ENCODE peak calls at places on chromosomes 12 and 14, in four cellular contexts. One of them, this sample, is unnamed.

GRCh38 chr14:47186491-47186890 is 488.9 kb downstream of the MDGA2 start:
- DNase-seq in endodermal cell: no peak
- DNase-seq in OCI-LY7: no peak
- DNase-seq in HepG2: no peak
- DNase-seq in this sample: no peak

GRCh38 chr12:77167801-77168200 is 102.4 kb upstream of the E2F7 start:
- DNase-seq in HepG2: no peak
- DNase-seq in endodermal cell: no peak
- DNase-seq in OCI-LY7: no peak
- DNase-seq in this sample: no peak

GRCh38 chr12:56766535-56766934 is 3.4 kb downstream of the HSD17B6 start:
- DNase-seq in OCI-LY7: peak
- DNase-seq in HepG2: no peak
- DNase-seq in endodermal cell: peak
- DNase-seq in this sample: peak

GRCh38 chr12:15738438-15739015 is 50.7 kb downstream of the EPS8 start:
- DNase-seq in HepG2: no peak
- DNase-seq in endodermal cell: no peak
- DNase-seq in OCI-LY7: no peak
- DNase-seq in this sample: no peak

GRCh38 chr12:28793767-28794166 is 355.3 kb upstream of the FAR2 start:
- DNase-seq in HepG2: no peak
- DNase-seq in OCI-LY7: no peak
- DNase-seq in endodermal cell: no peak
- DNase-seq in this sample: no peak

GRCh38 chr14:103623883-103624482 is 5.0 kb upstream of the KLC1 start:
- DNase-seq in HepG2: no peak
- DNase-seq in endodermal cell: no peak
- DNase-seq in OCI-LY7: peak
- DNase-seq in this sample: no peak

GRCh38 chr12:22255097-22255496 is 79.4 kb downstream of the ST8SIA1 start:
- DNase-seq in endodermal cell: peak
- DNase-seq in OCI-LY7: no peak
- DNase-seq in HepG2: no peak
- DNase-seq in this sample: no peak

GRCh38 chr14:49992901-49993335 is 100.0 kb downstream of the ARF6 start:
- DNase-seq in OCI-LY7: no peak
- DNase-seq in endodermal cell: no peak
- DNase-seq in HepG2: peak
- DNase-seq in this sample: no peak

GRCh38 chr12:6262211-6262610 is 48.3 kb upstream of the PLEKHG6 start:
- DNase-seq in OCI-LY7: no peak
- DNase-seq in endodermal cell: peak
- DNase-seq in HepG2: no peak
- DNase-seq in this sample: peak

GRCh38 chr12:121791671-121792496 is 1.6 kb downstream of the RHOF start:
- DNase-seq in endodermal cell: no peak
- DNase-seq in OCI-LY7: no peak
- DNase-seq in HepG2: peak
- DNase-seq in this sample: peak

GRCh38 chr12:49557187-49557916 is 10.6 kb downstream of the MCRS1 start:
- DNase-seq in HepG2: no peak
- DNase-seq in endodermal cell: no peak
- DNase-seq in OCI-LY7: no peak
- DNase-seq in this sample: peak
- H3K27ac ChIP-seq in HepG2: no peak
- H3K27ac ChIP-seq in endodermal cell: no peak
- H3K27ac ChIP-seq in OCI-LY7: no peak
- H3K27ac ChIP-seq in this sample: no peak

GRCh38 chr12:127113945-127114344 is 1153.0 kb upstream of the TMEM132C start:
- DNase-seq in OCI-LY7: no peak
- DNase-seq in endodermal cell: peak
- DNase-seq in HepG2: no peak
- DNase-seq in this sample: no peak

GRCh38 chr12:127118251-127118650 is 1148.7 kb upstream of the TMEM132C start:
- DNase-seq in OCI-LY7: no peak
- DNase-seq in endodermal cell: no peak
- DNase-seq in HepG2: no peak
- DNase-seq in this sample: no peak

GRCh38 chr12:127119600-127120140 is 1147.3 kb upstream of the TMEM132C start:
- DNase-seq in OCI-LY7: no peak
- DNase-seq in HepG2: no peak
- DNase-seq in endodermal cell: no peak
- DNase-seq in this sample: no peak

GRCh38 chr12:127120851-127121250 is 1146.1 kb upstream of the TMEM132C start:
- DNase-seq in OCI-LY7: no peak
- DNase-seq in HepG2: no peak
- DNase-seq in endodermal cell: no peak
- DNase-seq in this sample: no peak

DNA sequence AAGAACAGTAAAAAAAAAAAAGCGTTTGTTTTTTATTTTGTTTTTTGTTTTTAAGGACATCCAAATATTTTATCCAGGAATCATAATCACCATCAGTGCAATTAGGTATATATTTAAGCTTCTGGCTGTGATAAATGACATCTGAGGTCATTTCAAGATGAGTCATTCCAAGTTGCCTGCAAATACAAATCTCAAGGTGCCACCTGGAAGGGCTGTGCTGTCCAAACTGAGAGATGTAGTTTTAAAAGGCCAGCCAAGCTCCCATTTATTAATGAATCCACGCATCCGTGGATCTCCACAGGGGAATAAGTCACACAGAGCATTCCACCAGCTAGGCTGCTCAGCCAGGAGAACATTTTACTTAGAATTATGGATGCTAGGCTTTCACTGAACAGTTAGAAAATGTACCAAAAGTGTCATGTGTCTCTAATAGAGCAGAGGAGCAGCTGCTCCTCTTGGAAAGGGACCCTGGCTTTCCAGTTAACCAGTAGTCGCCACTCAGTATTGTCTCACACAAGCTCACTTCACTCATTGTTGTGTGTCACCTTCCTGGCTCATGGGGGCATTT is 1151.4 kb upstream of the TMEM132C start:
- DNase-seq in OCI-LY7: no peak
- DNase-seq in endodermal cell: no peak
- DNase-seq in HepG2: no peak
- DNase-seq in this sample: no peak
- H3K27ac ChIP-seq in OCI-LY7: no peak
- H3K27ac ChIP-seq in endodermal cell: no peak
- H3K27ac ChIP-seq in HepG2: no peak
- H3K27ac ChIP-seq in this sample: no peak

DNA sequence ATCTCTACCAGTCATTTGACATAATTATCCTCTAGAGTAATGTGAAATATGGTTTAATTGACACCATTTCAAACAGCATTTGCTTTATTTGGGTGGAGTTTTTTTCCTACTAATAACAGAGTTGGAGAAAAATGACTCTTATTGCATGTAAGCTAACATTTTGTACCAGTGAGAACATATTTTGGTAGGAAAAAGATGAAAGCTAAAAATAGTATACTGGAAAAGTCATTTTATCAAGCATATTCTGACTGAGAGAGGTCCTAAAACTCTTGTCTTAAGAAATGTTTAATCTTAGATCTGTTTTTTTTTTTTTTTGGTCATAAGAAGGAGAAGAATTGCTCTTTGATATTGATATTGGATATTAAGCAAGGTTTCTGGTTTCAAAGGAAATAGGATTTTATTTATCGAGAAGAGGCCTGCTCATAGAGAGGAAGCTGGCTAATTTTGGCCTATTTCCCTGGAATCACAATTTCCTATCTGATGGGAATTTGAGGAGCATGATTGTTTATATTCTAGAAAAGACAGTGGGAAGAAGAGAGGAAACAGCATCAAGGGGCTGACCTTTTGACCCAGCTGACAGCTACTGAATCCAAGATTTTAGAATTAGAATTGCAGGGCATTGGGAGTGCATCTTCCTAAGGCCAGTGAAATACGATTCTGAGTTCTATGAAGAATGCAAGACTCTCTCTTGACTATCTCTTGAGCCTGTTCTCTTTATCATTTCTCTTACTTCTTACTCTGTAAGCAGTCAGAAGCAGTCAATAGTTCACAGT is 19.4 kb downstream of the OTOGL start:
- DNase-seq in endodermal cell: no peak
- DNase-seq in OCI-LY7: no peak
- DNase-seq in HepG2: no peak
- DNase-seq in this sample: no peak
- H3K27ac ChIP-seq in endodermal cell: no peak
- H3K27ac ChIP-seq in OCI-LY7: no peak
- H3K27ac ChIP-seq in HepG2: no peak
- H3K27ac ChIP-seq in this sample: peak

GRCh38 chr12:1966561-1967211 is 37.6 kb downstream of the DCP1B start:
- DNase-seq in HepG2: no peak
- DNase-seq in endodermal cell: no peak
- DNase-seq in OCI-LY7: no peak
- DNase-seq in this sample: no peak
- H3K27ac ChIP-seq in HepG2: no peak
- H3K27ac ChIP-seq in endodermal cell: no peak
- H3K27ac ChIP-seq in OCI-LY7: no peak
- H3K27ac ChIP-seq in this sample: peak

DNA sequence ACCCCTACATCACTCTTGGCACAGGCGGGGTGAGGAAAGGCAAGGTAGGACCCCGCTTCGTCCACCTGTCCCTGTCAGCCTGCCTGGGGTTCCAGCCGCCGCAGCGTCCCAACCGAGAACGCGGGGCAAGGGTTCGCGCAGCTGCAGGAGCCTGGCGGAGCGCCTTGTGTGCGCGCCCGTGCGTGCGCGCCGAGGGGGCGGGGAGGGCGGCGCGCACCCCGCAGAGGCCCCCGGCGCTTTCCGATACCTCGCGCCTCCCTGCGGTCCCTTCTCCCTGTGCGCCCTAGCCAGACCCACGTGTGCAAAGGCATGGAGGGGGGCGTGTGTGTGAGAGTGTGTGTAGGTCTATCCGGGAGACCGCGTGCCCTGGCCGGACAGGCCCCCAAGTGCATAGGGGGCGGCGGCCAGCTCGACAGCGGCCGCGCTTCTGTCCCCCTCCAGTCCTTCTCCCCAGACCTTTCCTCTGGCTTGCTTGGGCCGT is 122.4 kb downstream of the TSPAN9 start:
- DNase-seq in HepG2: no peak
- DNase-seq in endodermal cell: peak
- DNase-seq in OCI-LY7: no peak
- DNase-seq in this sample: no peak
- H3K27ac ChIP-seq in HepG2: no peak
- H3K27ac ChIP-seq in endodermal cell: no peak
- H3K27ac ChIP-seq in OCI-LY7: no peak
- H3K27ac ChIP-seq in this sample: no peak

GRCh38 chr14:77543637-77544334 is 45.2 kb upstream of the ISM2 start:
- DNase-seq in endodermal cell: no peak
- DNase-seq in HepG2: no peak
- DNase-seq in OCI-LY7: no peak
- DNase-seq in this sample: no peak
- H3K27ac ChIP-seq in endodermal cell: no peak
- H3K27ac ChIP-seq in HepG2: no peak
- H3K27ac ChIP-seq in OCI-LY7: no peak
- H3K27ac ChIP-seq in this sample: no peak

GRCh38 chr12:52696588-52696987 is 6.7 kb downstream of the KRT77 start:
- DNase-seq in endodermal cell: no peak
- DNase-seq in HepG2: no peak
- DNase-seq in OCI-LY7: no peak
- DNase-seq in this sample: no peak
- H3K27ac ChIP-seq in endodermal cell: no peak
- H3K27ac ChIP-seq in HepG2: no peak
- H3K27ac ChIP-seq in OCI-LY7: no peak
- H3K27ac ChIP-seq in this sample: no peak

DNA sequence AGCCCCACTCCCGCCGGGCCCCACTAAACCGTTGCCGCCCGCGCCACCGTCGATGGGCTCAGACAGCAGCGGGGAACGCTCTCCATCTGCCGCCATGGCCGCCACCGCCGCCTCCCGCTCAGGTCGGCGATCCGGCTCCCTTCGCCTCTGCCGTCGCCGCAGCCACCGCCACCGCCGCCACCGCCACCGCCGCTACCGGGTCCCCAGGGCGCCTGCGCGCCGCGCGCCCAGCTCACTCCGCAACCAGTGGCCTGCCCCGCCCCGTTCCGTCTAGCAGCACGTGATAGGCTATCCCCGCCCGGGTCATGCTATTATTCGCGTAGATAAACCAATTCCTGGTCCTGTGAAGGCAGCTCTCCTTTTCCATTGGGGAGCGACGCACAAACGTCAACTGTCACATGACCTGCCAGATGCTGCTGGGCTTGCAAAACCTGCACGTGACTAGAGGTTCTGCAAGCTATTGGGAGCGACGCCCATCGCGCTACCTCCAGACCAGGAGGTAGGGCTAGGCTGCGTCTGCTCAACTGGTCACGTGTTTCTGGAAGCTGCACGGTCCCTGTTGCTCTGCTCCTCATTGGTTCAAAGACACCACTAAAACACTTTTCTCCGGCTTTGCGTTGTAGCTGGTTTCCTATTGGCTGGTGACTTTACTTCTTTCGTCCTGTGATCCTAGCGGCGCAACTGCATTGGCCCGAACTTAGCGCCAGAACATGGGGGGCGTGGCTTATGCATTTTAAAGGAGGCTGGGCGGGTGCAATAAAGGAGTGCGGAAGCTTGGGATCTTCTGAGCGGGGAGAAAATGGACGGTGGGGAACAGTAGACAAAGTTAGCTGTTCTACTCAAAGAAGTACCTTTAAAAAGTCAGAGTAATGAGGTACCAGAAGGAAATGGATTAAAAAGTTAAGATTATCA is at the start of gene PIP4P1:
- DNase-seq in endodermal cell: peak
- DNase-seq in HepG2: peak
- DNase-seq in OCI-LY7: peak
- DNase-seq in this sample: peak
- H3K27ac ChIP-seq in endodermal cell: peak
- H3K27ac ChIP-seq in HepG2: peak
- H3K27ac ChIP-seq in OCI-LY7: peak
- H3K27ac ChIP-seq in this sample: peak

GRCh38 chr14:95095991-95096390 is 61.3 kb downstream of the DICER1 start:
- DNase-seq in HepG2: no peak
- DNase-seq in endodermal cell: no peak
- DNase-seq in OCI-LY7: no peak
- DNase-seq in this sample: no peak
- H3K27ac ChIP-seq in HepG2: no peak
- H3K27ac ChIP-seq in endodermal cell: peak
- H3K27ac ChIP-seq in OCI-LY7: no peak
- H3K27ac ChIP-seq in this sample: no peak

GRCh38 chr12:111174283-111175108 is 194.4 kb downstream of the PHETA1 start:
- DNase-seq in HepG2: no peak
- DNase-seq in OCI-LY7: peak
- DNase-seq in endodermal cell: peak
- DNase-seq in this sample: no peak

GRCh38 chr12:111173391-111174282 is 195.3 kb downstream of the PHETA1 start:
- DNase-seq in OCI-LY7: no peak
- DNase-seq in HepG2: no peak
- DNase-seq in endodermal cell: no peak
- DNase-seq in this sample: no peak

GRCh38 chr12:111171832-111172231 is 197.1 kb downstream of the PHETA1 start:
- DNase-seq in OCI-LY7: no peak
- DNase-seq in endodermal cell: no peak
- DNase-seq in HepG2: no peak
- DNase-seq in this sample: no peak

GRCh38 chr12:111178194-111179081 is 190.5 kb downstream of the PHETA1 start:
- DNase-seq in OCI-LY7: no peak
- DNase-seq in endodermal cell: no peak
- DNase-seq in HepG2: no peak
- DNase-seq in this sample: no peak

GRCh38 chr12:111175404-111175803 is 193.5 kb downstream of the PHETA1 start:
- DNase-seq in endodermal cell: no peak
- DNase-seq in OCI-LY7: no peak
- DNase-seq in HepG2: no peak
- DNase-seq in this sample: no peak
- H3K27ac ChIP-seq in endodermal cell: peak
- H3K27ac ChIP-seq in OCI-LY7: no peak
- H3K27ac ChIP-seq in HepG2: no peak
- H3K27ac ChIP-seq in this sample: no peak